ENCODE peak calls at places on chromosomes 1 and 21, in five cellular contexts. One of them, this sample, is unnamed.

GRCh38 chr1:177998696-177999631 is 29.1 kb upstream of the SEC16B start:
- ATAC-seq in A549: no peak
- ATAC-seq in K562: no peak
- ATAC-seq in upper lobe of left lung: no peak
- ATAC-seq in HepG2: no peak
- ATAC-seq in this sample: no peak

GRCh38 chr1:2466834-2467554 is 9.1 kb upstream of the PLCH2 start:
- ATAC-seq in upper lobe of left lung: no peak
- ATAC-seq in A549: peak
- ATAC-seq in HepG2: no peak
- ATAC-seq in K562: peak
- ATAC-seq in this sample: no peak

GRCh38 chr1:112046630-112047029 is 57.2 kb upstream of the KCND3 start:
- ATAC-seq in K562: no peak
- ATAC-seq in upper lobe of left lung: no peak
- ATAC-seq in A549: no peak
- ATAC-seq in HepG2: no peak
- ATAC-seq in this sample: no peak

GRCh38 chr1:165637427-165637826 is 6.4 kb downstream of the MGST3 start:
- ATAC-seq in K562: no peak
- ATAC-seq in upper lobe of left lung: peak
- ATAC-seq in A549: no peak
- ATAC-seq in HepG2: no peak
- ATAC-seq in this sample: peak

GRCh38 chr21:34919406-34919805 is 129.7 kb downstream of the RUNX1 start:
- ATAC-seq in HepG2: no peak
- ATAC-seq in upper lobe of left lung: no peak
- ATAC-seq in A549: no peak
- ATAC-seq in K562: no peak
- ATAC-seq in this sample: no peak

GRCh38 chr21:43842742-43843141 is 22.3 kb upstream of the AGPAT3 start:
- ATAC-seq in A549: no peak
- ATAC-seq in upper lobe of left lung: no peak
- ATAC-seq in K562: no peak
- ATAC-seq in HepG2: no peak
- ATAC-seq in this sample: no peak

GRCh38 chr1:226950875-226951274 is 10.8 kb downstream of the COQ8A start:
- ATAC-seq in A549: no peak
- ATAC-seq in HepG2: peak
- ATAC-seq in K562: peak
- ATAC-seq in upper lobe of left lung: no peak
- ATAC-seq in this sample: no peak

GRCh38 chr1:231419738-231420298 is 2.3 kb downstream of the EGLN1 start:
- ATAC-seq in HepG2: no peak
- ATAC-seq in K562: peak
- ATAC-seq in upper lobe of left lung: no peak
- ATAC-seq in A549: no peak
- ATAC-seq in this sample: no peak

GRCh38 chr1:79617777-79618176 is 611.2 kb upstream of the ADGRL4 start:
- ATAC-seq in K562: no peak
- ATAC-seq in A549: no peak
- ATAC-seq in HepG2: no peak
- ATAC-seq in upper lobe of left lung: no peak
- ATAC-seq in this sample: no peak

DNA sequence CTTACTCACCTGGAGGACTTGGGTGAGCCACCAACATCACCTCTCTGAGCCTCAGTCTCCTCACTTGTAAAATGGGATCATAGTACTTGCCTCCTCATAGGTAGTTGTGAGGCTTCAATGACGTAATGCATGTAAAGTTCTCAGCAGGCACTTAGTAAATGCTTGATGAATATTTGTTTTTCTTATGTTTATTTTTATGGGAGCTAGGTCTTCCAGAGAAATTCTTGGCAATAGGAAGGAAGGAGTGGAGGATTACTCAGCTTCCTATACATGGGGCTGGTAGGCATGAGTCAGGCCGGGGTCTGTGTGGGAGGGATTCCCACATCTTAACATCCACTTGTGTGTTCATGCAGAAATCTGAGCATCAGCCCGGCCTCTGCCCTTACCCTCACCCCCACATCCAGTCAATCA is 95.4 kb upstream of the USP24 start:
- ATAC-seq in HepG2: no peak
- ATAC-seq in A549: peak
- ATAC-seq in K562: no peak
- ATAC-seq in upper lobe of left lung: no peak
- ATAC-seq in this sample: no peak
- TF ChIP-seq POLR2A in HepG2: no peak
- TF ChIP-seq POLR2A in A549: no peak
- TF ChIP-seq POLR2A in K562: no peak
- TF ChIP-seq POLR2A in upper lobe of left lung: no peak
- TF ChIP-seq POLR2A in this sample: no peak

GRCh38 chr21:17560377-17560776 is 47.5 kb downstream of the CXADR start:
- ATAC-seq in HepG2: no peak
- ATAC-seq in A549: no peak
- ATAC-seq in K562: no peak
- ATAC-seq in upper lobe of left lung: no peak
- ATAC-seq in this sample: no peak
- TF ChIP-seq CTCF in HepG2: no peak
- TF ChIP-seq CTCF in A549: no peak
- TF ChIP-seq CTCF in K562: no peak
- TF ChIP-seq CTCF in upper lobe of left lung: no peak
- TF ChIP-seq CTCF in this sample: no peak

GRCh38 chr21:42534901-42535378 is 21.3 kb downstream of the SLC37A1 start:
- ATAC-seq in K562: no peak
- ATAC-seq in upper lobe of left lung: no peak
- ATAC-seq in A549: no peak
- ATAC-seq in HepG2: no peak
- ATAC-seq in this sample: peak
- TF ChIP-seq EP300 in K562: no peak
- TF ChIP-seq EP300 in upper lobe of left lung: no peak
- TF ChIP-seq EP300 in A549: no peak
- TF ChIP-seq EP300 in HepG2: no peak
- TF ChIP-seq EP300 in this sample: no peak

GRCh38 chr1:161313554-161314200 is 504 bp upstream of the SDHC start:
- ATAC-seq in A549: peak
- ATAC-seq in HepG2: peak
- ATAC-seq in upper lobe of left lung: no peak
- ATAC-seq in K562: peak
- ATAC-seq in this sample: no peak

GRCh38 chr1:161309868-161310267 is at the start of gene MPZ:
- ATAC-seq in K562: no peak
- ATAC-seq in A549: no peak
- ATAC-seq in HepG2: no peak
- ATAC-seq in upper lobe of left lung: no peak
- ATAC-seq in this sample: no peak

GRCh38 chr1:161311595-161312181 is 1.9 kb upstream of the MPZ start:
- ATAC-seq in K562: no peak
- ATAC-seq in upper lobe of left lung: no peak
- ATAC-seq in HepG2: no peak
- ATAC-seq in A549: no peak
- ATAC-seq in this sample: no peak

GRCh38 chr1:161314201-161314981 is at the start of gene SDHC:
- ATAC-seq in A549: peak
- ATAC-seq in HepG2: peak
- ATAC-seq in K562: peak
- ATAC-seq in upper lobe of left lung: peak
- ATAC-seq in this sample: peak
- TF ChIP-seq POLR2A in A549: peak
- TF ChIP-seq POLR2A in HepG2: peak
- TF ChIP-seq POLR2A in K562: peak
- TF ChIP-seq POLR2A in upper lobe of left lung: peak
- TF ChIP-seq POLR2A in this sample: peak

GRCh38 chr1:244414543-244414942 is 37.2 kb downstream of the ADSS2 start:
- ATAC-seq in HepG2: no peak
- ATAC-seq in K562: peak
- ATAC-seq in upper lobe of left lung: no peak
- ATAC-seq in A549: peak
- ATAC-seq in this sample: no peak
- TF ChIP-seq CTCF in HepG2: no peak
- TF ChIP-seq CTCF in K562: no peak
- TF ChIP-seq CTCF in upper lobe of left lung: no peak
- TF ChIP-seq CTCF in A549: no peak
- TF ChIP-seq CTCF in this sample: no peak

DNA sequence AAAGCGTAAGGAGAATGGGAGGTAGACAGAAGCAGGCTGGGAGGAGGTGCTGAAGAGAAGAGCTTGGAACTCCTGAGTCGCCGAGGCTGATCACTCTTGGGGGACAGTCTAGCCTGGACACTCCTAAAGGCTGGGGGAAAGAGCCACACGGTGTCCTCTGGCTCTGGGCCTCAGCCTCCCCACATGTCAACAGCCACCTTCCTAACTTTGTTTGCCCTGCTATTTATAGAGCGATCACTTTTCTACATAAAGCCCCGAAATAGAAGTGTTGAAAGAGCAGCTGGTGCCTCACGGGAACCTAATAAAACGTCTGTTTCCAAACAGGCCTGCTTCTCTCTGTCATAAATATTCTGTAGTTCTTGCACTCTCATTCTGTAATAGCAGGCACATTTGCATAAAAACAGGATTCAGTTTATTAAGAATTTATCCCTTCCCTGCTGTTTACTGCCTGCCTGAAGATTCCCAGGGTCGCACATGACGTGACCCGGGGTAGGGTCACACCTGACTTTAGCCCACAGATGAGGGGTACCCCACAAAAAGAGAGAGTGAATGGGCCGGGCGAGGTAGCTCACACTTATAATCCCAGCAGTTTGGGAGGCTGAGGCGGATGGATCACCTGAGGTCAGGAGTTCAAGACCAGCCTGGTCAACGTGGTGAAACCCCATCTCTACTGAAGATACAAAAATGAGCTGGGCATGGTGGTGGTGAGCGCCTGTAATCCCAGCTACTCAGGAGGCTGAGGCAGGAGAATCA is 212.5 kb downstream of the TOMM20 start:
- ATAC-seq in K562: peak
- ATAC-seq in HepG2: no peak
- ATAC-seq in upper lobe of left lung: no peak
- ATAC-seq in A549: no peak
- ATAC-seq in this sample: no peak
- TF ChIP-seq EP300 in K562: no peak
- TF ChIP-seq EP300 in HepG2: no peak
- TF ChIP-seq EP300 in upper lobe of left lung: no peak
- TF ChIP-seq EP300 in A549: no peak
- TF ChIP-seq EP300 in this sample: no peak

GRCh38 chr1:65055754-65056153 is 89.4 kb upstream of the JAK1 start:
- ATAC-seq in upper lobe of left lung: no peak
- ATAC-seq in K562: no peak
- ATAC-seq in HepG2: no peak
- ATAC-seq in A549: no peak
- ATAC-seq in this sample: peak

GRCh38 chr1:65048325-65048724 is 82.0 kb upstream of the JAK1 start:
- ATAC-seq in A549: no peak
- ATAC-seq in HepG2: no peak
- ATAC-seq in upper lobe of left lung: no peak
- ATAC-seq in K562: no peak
- ATAC-seq in this sample: no peak

GRCh38 chr1:65049941-65050713 is 83.8 kb upstream of the JAK1 start:
- ATAC-seq in A549: no peak
- ATAC-seq in HepG2: no peak
- ATAC-seq in K562: no peak
- ATAC-seq in upper lobe of left lung: peak
- ATAC-seq in this sample: peak

GRCh38 chr1:65056234-65056633 is 89.9 kb upstream of the JAK1 start:
- ATAC-seq in HepG2: no peak
- ATAC-seq in K562: peak
- ATAC-seq in A549: no peak
- ATAC-seq in upper lobe of left lung: peak
- ATAC-seq in this sample: peak

DNA sequence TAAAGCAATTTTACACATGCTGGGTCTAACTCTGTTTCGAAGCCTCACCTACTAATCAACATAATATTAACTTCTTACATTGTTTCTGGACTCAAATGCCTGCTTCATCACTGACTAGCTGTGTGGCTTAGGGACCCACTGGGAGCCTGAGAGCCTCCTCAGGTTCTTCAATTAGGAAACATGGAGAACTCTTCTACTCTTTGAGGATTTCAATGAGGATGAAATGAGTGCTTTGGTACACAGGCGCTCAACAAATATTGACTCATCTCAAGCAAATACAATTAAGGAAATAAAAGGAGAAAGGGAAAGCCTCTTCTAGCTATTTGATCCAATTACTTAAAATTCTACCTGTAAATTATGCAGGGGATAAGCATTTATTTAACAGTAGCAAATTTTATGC is 84.4 kb upstream of the JAK1 start:
- ATAC-seq in A549: no peak
- ATAC-seq in upper lobe of left lung: peak
- ATAC-seq in HepG2: no peak
- ATAC-seq in K562: no peak
- ATAC-seq in this sample: no peak
- TF ChIP-seq POLR2A in A549: no peak
- TF ChIP-seq POLR2A in upper lobe of left lung: no peak
- TF ChIP-seq POLR2A in HepG2: no peak
- TF ChIP-seq POLR2A in K562: no peak
- TF ChIP-seq POLR2A in this sample: no peak

This sample was measured in gastroesophageal sphincter.